ENCODE peak calls at places on chromosome 12, in seven cellular contexts. F is CD8-positive, alpha-beta T cell; Y is fibroblast of lung; M is thoracic aorta; W is aorta; Q is endothelial cell of umbilical vein; E is effector memory CD4-positive, alpha-beta T cell. P is an unnamed sample. For H3K4me1, H3K9me3 and H3K27me3, the result is how much of the 10 kb centered on the place peaks cover.

GRCh38 chr12:61915420-61915819 is 344.8 kb upstream of the USP15 start:
- DNase-seq in F (no peak), Y (no peak), M (no peak), W (no peak), Q (no peak), E (no peak), P (no peak)

GRCh38 chr12:114166360-114166759 is 200.2 kb upstream of the RBM19 start:
- DNase-seq in F (no peak), Y (peak), M (no peak), W (peak), Q (no peak), E (no peak), P (no peak)

GRCh38 chr12:109709401-109710278 is 4.0 kb upstream of the FAM222A start:
- DNase-seq in F (no peak), Y (no peak), M (no peak), W (no peak), Q (no peak), E (no peak), P (no peak)

GRCh38 chr12:93879476-93880376 is 202.6 kb downstream of the CRADD start:
- DNase-seq in F (no peak), Y (peak), M (no peak), W (no peak), Q (no peak), E (no peak), P (no peak)

GRCh38 chr12:114443607-114444421 is 37.9 kb upstream of the TBX5 start:
- DNase-seq in F (no peak), Y (no peak), M (no peak), W (no peak), Q (no peak), E (no peak), P (no peak)

GRCh38 chr12:9346866-9347327 is 138.7 kb upstream of the PZP start:
- DNase-seq in F (no peak), Y (no peak), M (no peak), W (no peak), Q (no peak), E (no peak), P (no peak)

GRCh38 chr12:63133981-63134380 is 17.0 kb downstream of the AVPR1A start:
- DNase-seq in F (no peak), Y (no peak), M (no peak), W (no peak), Q (no peak), E (no peak), P (no peak)

GRCh38 chr12:132545183-132545953 is 55.4 kb downstream of the FBRSL1 start:
- DNase-seq in F (no peak), Y (no peak), M (no peak), W (no peak), Q (no peak), E (no peak), P (no peak)

GRCh38 chr12:54413284-54414190 is 5.5 kb downstream of the ITGA5 start:
- DNase-seq in F (peak), Y (peak), M (no peak), W (peak), Q (peak), E (peak), P (peak)

GRCh38 chr12:57268264-57268663 is 17.3 kb upstream of the STAC3 start:
- DNase-seq in F (no peak), Y (peak), M (no peak), W (no peak), Q (no peak), E (no peak), P (no peak)

GRCh38 chr12:124426594-124427550 is 132.0 kb downstream of the RFLNA start:
- DNase-seq in F (no peak), Y (no peak), M (no peak), W (no peak), Q (no peak), E (no peak), P (no peak)
- H3K4me1 ChIP-seq in F (under half), Y (under half), M (under half), W (under half), Q (under half), E (under half), P (half or more)

GRCh38 chr12:7171854-7172253 is 17.6 kb upstream of the PEX5 start:
- DNase-seq in F (no peak), Y (no peak), M (no peak), W (no peak), Q (no peak), E (no peak), P (no peak)

GRCh38 chr12:7175493-7175892 is 14.0 kb upstream of the PEX5 start:
- DNase-seq in F (no peak), Y (no peak), M (no peak), W (no peak), Q (no peak), E (no peak), P (no peak)

GRCh38 chr12:7169951-7170350 is 19.5 kb upstream of the PEX5 start:
- DNase-seq in F (no peak), Y (no peak), M (no peak), W (no peak), Q (no peak), E (no peak), P (no peak)
- H3K9me3 ChIP-seq in F (under half), Y (under half), M (under half), W (under half), Q (under half), E (under half), P (under half)

GRCh38 chr12:4274396-4274959 is 916 bp downstream of the CCND2 start:
- DNase-seq in F (peak), Y (no peak), M (no peak), W (no peak), Q (no peak), E (no peak), P (no peak)
- H3K27me3 ChIP-seq in F (under half), Y (half or more), M (under half), W (under half), Q (half or more), E (under half), P (under half)

DNA sequence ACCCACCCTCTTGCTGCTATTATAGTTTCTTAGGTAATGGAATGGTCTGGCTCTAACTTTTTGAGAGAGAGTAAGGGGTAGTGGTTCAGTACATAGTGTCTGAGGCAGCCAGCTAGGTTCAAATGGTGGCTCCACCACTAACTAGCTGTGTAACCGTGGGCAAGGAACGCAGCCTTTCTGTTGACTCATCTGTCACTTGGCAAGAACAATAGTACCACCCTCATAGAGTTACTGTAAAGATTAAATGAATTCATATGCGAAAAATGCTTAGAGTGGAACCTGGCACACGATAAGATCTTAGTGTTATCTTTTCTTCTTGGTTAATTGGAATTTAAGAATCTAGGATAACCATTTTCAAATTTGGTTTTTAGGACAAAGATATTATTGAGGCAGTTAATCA is 14.0 kb downstream of the CCDC62 start:
- DNase-seq in F (no peak), Y (peak), M (no peak), W (no peak), Q (no peak), E (no peak), P (no peak)
- H3K4me1 ChIP-seq in F (under half), Y (under half), M (under half), W (under half), Q (under half), E (under half), P (under half)

P was measured in lower lobe of right lung.